ENCODE peak calls at places on chromosomes 5 and 9, in four cellular contexts. H is stimulated activated CD8-positive, alpha-beta memory T cell treated with anti-CD3 and anti-CD28 coated beads, Interleukin-15, amount 100 ng/mL, for 1 hour; J is amniotic stem cell; I is stimulated activated CD4-positive, alpha-beta T cell treated with anti-CD3 and anti-CD28 coated beads, Interleukin-1b, Interleukin-23, amount 100 ng/mL, for 24 hours. N is an unnamed sample.

GRCh38 chr5:124257048-124257447 is 489.4 kb downstream of the ZNF608 start:
- DNase-seq in H (no peak), J (no peak), I (no peak), N (no peak)

GRCh38 chr5:83179966-83180365 is 102.6 kb downstream of the XRCC4 start:
- DNase-seq in H (no peak), J (peak; percentile 4), I (no peak), N (no peak)

GRCh38 chr5:157300564-157300963 is 34.6 kb downstream of the CYFIP2 start:
- DNase-seq in H (no peak), J (no peak), I (no peak), N (no peak)

GRCh38 chr5:105033642-105034217 is 1471.1 kb upstream of the NUDT12 start:
- DNase-seq in H (no peak), J (no peak), I (no peak), N (no peak)

GRCh38 chr9:73951147-73951546 is 546.0 kb upstream of the RORB start:
- DNase-seq in H (no peak), J (no peak), I (no peak), N (no peak)

GRCh38 chr9:136723362-136723976 is 11.1 kb downstream of the DIPK1B start:
- DNase-seq in H (no peak), J (no peak), I (no peak), N (no peak)

GRCh38 chr9:114316605-114317230 is 6.2 kb upstream of the ORM1 start:
- DNase-seq in H (no peak), J (no peak), I (no peak), N (no peak)

GRCh38 chr9:104863180-104863883 is 64.6 kb downstream of the ABCA1 start:
- DNase-seq in H (peak; percentile 17), J (peak; percentile 48), I (no peak), N (peak; percentile 11)

GRCh38 chr9:111657051-111657450 is 4.4 kb upstream of the GNG10 start:
- DNase-seq in H (no peak), J (no peak), I (no peak), N (no peak)

GRCh38 chr5:171762841-171763408 is 22.7 kb upstream of the SMIM23 start:
- DNase-seq in H (no peak), J (no peak), I (no peak), N (no peak)